ENCODE peak calls at places on chromosomes 5 and 9, in seven cellular contexts. One of them, this sample, is unnamed.

GRCh38 chr5:110377411-110378392 is 348.8 kb downstream of the TMEM232 start:
- DNase-seq in kidney tubule cell: peak
- DNase-seq in stomach: no peak
- DNase-seq in stimulated activated CD4-positive, alpha-beta T cell treated with anti-CD3 and anti-CD28 coated beads, Interleukin-12 subunit alpha, Interleukin-12 subunit beta, amount 100 ng/mL, for 24 hours: no peak
- DNase-seq in SHP77: no peak
- DNase-seq in spleen: no peak
- DNase-seq in activated CD8-positive, alpha-beta T cell treated with anti-CD3 and anti-CD28 coated beads for 36 hours: no peak
- DNase-seq in this sample: no peak

GRCh38 chr9:86099695-86100364 is 472 bp upstream of the GOLM1 start:
- DNase-seq in stimulated activated CD4-positive, alpha-beta T cell treated with anti-CD3 and anti-CD28 coated beads, Interleukin-12 subunit alpha, Interleukin-12 subunit beta, amount 100 ng/mL, for 24 hours: peak
- DNase-seq in kidney tubule cell: peak
- DNase-seq in stomach: peak
- DNase-seq in SHP77: peak
- DNase-seq in spleen: no peak
- DNase-seq in activated CD8-positive, alpha-beta T cell treated with anti-CD3 and anti-CD28 coated beads for 36 hours: peak
- DNase-seq in this sample: no peak

GRCh38 chr5:77210091-77211012 is at the start of gene PDE8B:
- DNase-seq in stomach: no peak
- DNase-seq in SHP77: no peak
- DNase-seq in kidney tubule cell: no peak
- DNase-seq in activated CD8-positive, alpha-beta T cell treated with anti-CD3 and anti-CD28 coated beads for 36 hours: no peak
- DNase-seq in spleen: peak
- DNase-seq in stimulated activated CD4-positive, alpha-beta T cell treated with anti-CD3 and anti-CD28 coated beads, Interleukin-12 subunit alpha, Interleukin-12 subunit beta, amount 100 ng/mL, for 24 hours: no peak
- DNase-seq in this sample: no peak

GRCh38 chr5:15807861-15808260 is 307.9 kb downstream of the FBXL7 start:
- DNase-seq in stimulated activated CD4-positive, alpha-beta T cell treated with anti-CD3 and anti-CD28 coated beads, Interleukin-12 subunit alpha, Interleukin-12 subunit beta, amount 100 ng/mL, for 24 hours: no peak
- DNase-seq in SHP77: peak
- DNase-seq in stomach: no peak
- DNase-seq in spleen: no peak
- DNase-seq in kidney tubule cell: no peak
- DNase-seq in activated CD8-positive, alpha-beta T cell treated with anti-CD3 and anti-CD28 coated beads for 36 hours: no peak
- DNase-seq in this sample: no peak

GRCh38 chr9:35028341-35028740 is 38.8 kb downstream of the DNAJB5 start:
- DNase-seq in SHP77: no peak
- DNase-seq in stimulated activated CD4-positive, alpha-beta T cell treated with anti-CD3 and anti-CD28 coated beads, Interleukin-12 subunit alpha, Interleukin-12 subunit beta, amount 100 ng/mL, for 24 hours: no peak
- DNase-seq in activated CD8-positive, alpha-beta T cell treated with anti-CD3 and anti-CD28 coated beads for 36 hours: no peak
- DNase-seq in stomach: no peak
- DNase-seq in kidney tubule cell: no peak
- DNase-seq in spleen: no peak
- DNase-seq in this sample: no peak

GRCh38 chr9:90815944-90816357 is 14.3 kb downstream of the SYK start:
- DNase-seq in spleen: no peak
- DNase-seq in SHP77: no peak
- DNase-seq in stomach: no peak
- DNase-seq in stimulated activated CD4-positive, alpha-beta T cell treated with anti-CD3 and anti-CD28 coated beads, Interleukin-12 subunit alpha, Interleukin-12 subunit beta, amount 100 ng/mL, for 24 hours: no peak
- DNase-seq in activated CD8-positive, alpha-beta T cell treated with anti-CD3 and anti-CD28 coated beads for 36 hours: no peak
- DNase-seq in kidney tubule cell: no peak
- DNase-seq in this sample: no peak

GRCh38 chr9:121838757-121839669 is 187.6 kb downstream of the DAB2IP start:
- DNase-seq in activated CD8-positive, alpha-beta T cell treated with anti-CD3 and anti-CD28 coated beads for 36 hours: peak
- DNase-seq in spleen: peak
- DNase-seq in stimulated activated CD4-positive, alpha-beta T cell treated with anti-CD3 and anti-CD28 coated beads, Interleukin-12 subunit alpha, Interleukin-12 subunit beta, amount 100 ng/mL, for 24 hours: no peak
- DNase-seq in kidney tubule cell: no peak
- DNase-seq in SHP77: no peak
- DNase-seq in stomach: peak
- DNase-seq in this sample: no peak

GRCh38 chr5:125450803-125451202 is 704.4 kb upstream of the ZNF608 start:
- DNase-seq in stimulated activated CD4-positive, alpha-beta T cell treated with anti-CD3 and anti-CD28 coated beads, Interleukin-12 subunit alpha, Interleukin-12 subunit beta, amount 100 ng/mL, for 24 hours: no peak
- DNase-seq in spleen: no peak
- DNase-seq in activated CD8-positive, alpha-beta T cell treated with anti-CD3 and anti-CD28 coated beads for 36 hours: no peak
- DNase-seq in SHP77: no peak
- DNase-seq in stomach: no peak
- DNase-seq in kidney tubule cell: no peak
- DNase-seq in this sample: no peak

GRCh38 chr5:53023969-53024368 is 34.8 kb downstream of the ITGA2 start:
- DNase-seq in stomach: no peak
- DNase-seq in SHP77: no peak
- DNase-seq in stimulated activated CD4-positive, alpha-beta T cell treated with anti-CD3 and anti-CD28 coated beads, Interleukin-12 subunit alpha, Interleukin-12 subunit beta, amount 100 ng/mL, for 24 hours: no peak
- DNase-seq in kidney tubule cell: peak
- DNase-seq in activated CD8-positive, alpha-beta T cell treated with anti-CD3 and anti-CD28 coated beads for 36 hours: peak
- DNase-seq in spleen: no peak
- DNase-seq in this sample: no peak

GRCh38 chr5:6820851-6821479 is 107.7 kb downstream of the TENT4A start:
- DNase-seq in stimulated activated CD4-positive, alpha-beta T cell treated with anti-CD3 and anti-CD28 coated beads, Interleukin-12 subunit alpha, Interleukin-12 subunit beta, amount 100 ng/mL, for 24 hours: peak
- DNase-seq in SHP77: peak
- DNase-seq in kidney tubule cell: peak
- DNase-seq in activated CD8-positive, alpha-beta T cell treated with anti-CD3 and anti-CD28 coated beads for 36 hours: peak
- DNase-seq in stomach: no peak
- DNase-seq in spleen: no peak
- DNase-seq in this sample: peak

GRCh38 chr9:89431930-89432725 is 65.8 kb downstream of the SEMA4D start:
- DNase-seq in SHP77: no peak
- DNase-seq in activated CD8-positive, alpha-beta T cell treated with anti-CD3 and anti-CD28 coated beads for 36 hours: no peak
- DNase-seq in spleen: peak
- DNase-seq in stomach: no peak
- DNase-seq in stimulated activated CD4-positive, alpha-beta T cell treated with anti-CD3 and anti-CD28 coated beads, Interleukin-12 subunit alpha, Interleukin-12 subunit beta, amount 100 ng/mL, for 24 hours: no peak
- DNase-seq in kidney tubule cell: no peak
- DNase-seq in this sample: no peak

GRCh38 chr9:85416720-85417119 is 325.0 kb downstream of the AGTPBP1 start:
- DNase-seq in stomach: no peak
- DNase-seq in spleen: no peak
- DNase-seq in kidney tubule cell: peak
- DNase-seq in activated CD8-positive, alpha-beta T cell treated with anti-CD3 and anti-CD28 coated beads for 36 hours: no peak
- DNase-seq in SHP77: no peak
- DNase-seq in stimulated activated CD4-positive, alpha-beta T cell treated with anti-CD3 and anti-CD28 coated beads, Interleukin-12 subunit alpha, Interleukin-12 subunit beta, amount 100 ng/mL, for 24 hours: no peak
- DNase-seq in this sample: no peak

GRCh38 chr9:86184125-86184524 is 75.3 kb downstream of the C9orf153 start:
- DNase-seq in stimulated activated CD4-positive, alpha-beta T cell treated with anti-CD3 and anti-CD28 coated beads, Interleukin-12 subunit alpha, Interleukin-12 subunit beta, amount 100 ng/mL, for 24 hours: no peak
- DNase-seq in stomach: no peak
- DNase-seq in SHP77: no peak
- DNase-seq in kidney tubule cell: no peak
- DNase-seq in activated CD8-positive, alpha-beta T cell treated with anti-CD3 and anti-CD28 coated beads for 36 hours: no peak
- DNase-seq in spleen: no peak
- DNase-seq in this sample: no peak

GRCh38 chr5:154767537-154767936 is 12.4 kb downstream of the LARP1 start:
- DNase-seq in activated CD8-positive, alpha-beta T cell treated with anti-CD3 and anti-CD28 coated beads for 36 hours: no peak
- DNase-seq in stimulated activated CD4-positive, alpha-beta T cell treated with anti-CD3 and anti-CD28 coated beads, Interleukin-12 subunit alpha, Interleukin-12 subunit beta, amount 100 ng/mL, for 24 hours: no peak
- DNase-seq in spleen: no peak
- DNase-seq in SHP77: no peak
- DNase-seq in stomach: no peak
- DNase-seq in kidney tubule cell: no peak
- DNase-seq in this sample: peak

GRCh38 chr9:111078391-111079038 is 40.2 kb upstream of the LPAR1 start:
- DNase-seq in activated CD8-positive, alpha-beta T cell treated with anti-CD3 and anti-CD28 coated beads for 36 hours: no peak
- DNase-seq in stomach: no peak
- DNase-seq in SHP77: no peak
- DNase-seq in stimulated activated CD4-positive, alpha-beta T cell treated with anti-CD3 and anti-CD28 coated beads, Interleukin-12 subunit alpha, Interleukin-12 subunit beta, amount 100 ng/mL, for 24 hours: no peak
- DNase-seq in kidney tubule cell: peak
- DNase-seq in spleen: no peak
- DNase-seq in this sample: no peak

GRCh38 chr9:107283621-107284616 is 840 bp downstream of the RAD23B start:
- DNase-seq in stomach: peak
- DNase-seq in activated CD8-positive, alpha-beta T cell treated with anti-CD3 and anti-CD28 coated beads for 36 hours: peak
- DNase-seq in stimulated activated CD4-positive, alpha-beta T cell treated with anti-CD3 and anti-CD28 coated beads, Interleukin-12 subunit alpha, Interleukin-12 subunit beta, amount 100 ng/mL, for 24 hours: peak
- DNase-seq in SHP77: peak
- DNase-seq in kidney tubule cell: peak
- DNase-seq in spleen: peak
- DNase-seq in this sample: peak

GRCh38 chr5:41433552-41434181 is 76.7 kb downstream of the PLCXD3 start:
- DNase-seq in activated CD8-positive, alpha-beta T cell treated with anti-CD3 and anti-CD28 coated beads for 36 hours: no peak
- DNase-seq in SHP77: no peak
- DNase-seq in kidney tubule cell: peak
- DNase-seq in stimulated activated CD4-positive, alpha-beta T cell treated with anti-CD3 and anti-CD28 coated beads, Interleukin-12 subunit alpha, Interleukin-12 subunit beta, amount 100 ng/mL, for 24 hours: no peak
- DNase-seq in spleen: no peak
- DNase-seq in stomach: no peak
- DNase-seq in this sample: no peak

GRCh38 chr9:116421006-116421538 is 266.0 kb upstream of the TRIM32 start:
- DNase-seq in stomach: no peak
- DNase-seq in kidney tubule cell: peak
- DNase-seq in SHP77: no peak
- DNase-seq in stimulated activated CD4-positive, alpha-beta T cell treated with anti-CD3 and anti-CD28 coated beads, Interleukin-12 subunit alpha, Interleukin-12 subunit beta, amount 100 ng/mL, for 24 hours: no peak
- DNase-seq in activated CD8-positive, alpha-beta T cell treated with anti-CD3 and anti-CD28 coated beads for 36 hours: no peak
- DNase-seq in spleen: no peak
- DNase-seq in this sample: no peak